ENCODE peak calls at places on chromosomes 3 and 15, in five cellular contexts. B, N, F, H and Z are unnamed samples.
A peak's percentile ranks its signal among the peaks of the same experiment; 100 is the strongest.

GRCh38 chr3:69320867-69321266 is 65.0 kb downstream of the FRMD4B start:
- DNase-seq in B (no peak), N (no peak), F (no peak), H (peak; percentile 66), Z (no peak)

GRCh38 chr3:167976880-167977498 is 118.7 kb downstream of the GOLIM4 start:
- DNase-seq in B (no peak), N (no peak), F (no peak), H (no peak), Z (peak; percentile 58)

GRCh38 chr3:197117107-197117506 is 87.5 kb upstream of the MELTF start:
- DNase-seq in B (no peak), N (peak; percentile 18), F (no peak), H (peak; percentile 5), Z (no peak)

GRCh38 chr15:25532269-25532668 is 93.4 kb upstream of the UBE3A start:
- DNase-seq in B (no peak), N (no peak), F (no peak), H (no peak), Z (no peak)

GRCh38 chr15:35293353-35294130 is 208.4 kb upstream of the NANOGP8 start:
- DNase-seq in B (no peak), N (peak; percentile 82), F (peak; percentile 42), H (no peak), Z (peak; percentile 77)

GRCh38 chr3:7876741-7877297 is 624.8 kb upstream of the LMCD1 start:
- DNase-seq in B (no peak), N (no peak), F (no peak), H (no peak), Z (no peak)

GRCh38 chr3:136239094-136239493 is 11.0 kb upstream of the PCCB start:
- DNase-seq in B (no peak), N (no peak), F (no peak), H (no peak), Z (peak; percentile 10)

GRCh38 chr3:49296781-49297420 is 19.9 kb upstream of the C3orf62 start:
- DNase-seq in B (no peak), N (no peak), F (no peak), H (no peak), Z (no peak)

GRCh38 chr3:140545197-140545596 is 132.7 kb upstream of the TRIM42 start:
- DNase-seq in B (no peak), N (no peak), F (no peak), H (no peak), Z (no peak)

GRCh38 chr15:62737551-62737950 is 305.0 kb upstream of the TPM1 start:
- DNase-seq in B (no peak), N (no peak), F (no peak), H (no peak), Z (no peak)

GRCh38 chr3:20574746-20575145 is 388.7 kb upstream of the SGO1 start:
- DNase-seq in B (no peak), N (no peak), F (no peak), H (no peak), Z (no peak)

GRCh38 chr3:161221881-161222600 is 930 bp downstream of the NMD3 start:
- DNase-seq in B (no peak), N (peak; percentile 21), F (peak; percentile 36), H (no peak), Z (no peak)

GRCh38 chr15:74642328-74642723 is 26.7 kb downstream of the CLK3 start:
- DNase-seq in B (no peak), N (no peak), F (no peak), H (no peak), Z (no peak)

GRCh38 chr3:107761391-107761790 is 238.6 kb downstream of the BBX start:
- DNase-seq in B (no peak), N (no peak), F (no peak), H (no peak), Z (peak; percentile 54)

GRCh38 chr15:64251121-64251520 is 88.3 kb upstream of the PPIB start:
- DNase-seq in B (no peak), N (no peak), F (no peak), H (no peak), Z (no peak)

GRCh38 chr3:123028233-123028828 is 768 bp upstream of the SEMA5B start:
- DNase-seq in B (peak; percentile 29), N (peak; percentile 72), F (peak; percentile 47), H (no peak), Z (peak; percentile 13)

GRCh38 chr3:169264711-169265110 is 398.8 kb downstream of the MECOM start:
- DNase-seq in B (no peak), N (no peak), F (no peak), H (no peak), Z (no peak)

GRCh38 chr15:28117591-28117990 is 18.5 kb upstream of the OCA2 start:
- DNase-seq in B (no peak), N (no peak), F (no peak), H (no peak), Z (no peak)

GRCh38 chr15:65655026-65655425 is 33.3 kb downstream of the SLC24A1 start:
- DNase-seq in B (no peak), N (no peak), F (no peak), H (no peak), Z (peak; percentile 32)

GRCh38 chr3:47323431-47324277 is 40.9 kb downstream of the KLHL18 start:
- DNase-seq in B (no peak), N (no peak), F (peak; percentile 63), H (no peak), Z (no peak)

GRCh38 chr15:45186771-45187577 is 792 bp downstream of the SHF start:
- DNase-seq in B (peak; percentile 46), N (no peak), F (no peak), H (no peak), Z (peak; percentile 28)

GRCh38 chr3:119643528-119643927 is 16.9 kb downstream of the POPDC2 start:
- DNase-seq in B (no peak), N (peak; percentile 40), F (no peak), H (no peak), Z (no peak)

GRCh38 chr3:178308696-178309278 is 227.4 kb upstream of the KCNMB2 start:
- DNase-seq in B (no peak), N (no peak), F (no peak), H (no peak), Z (no peak)

GRCh38 chr3:178306427-178307115 is 229.7 kb upstream of the KCNMB2 start:
- DNase-seq in B (no peak), N (no peak), F (no peak), H (no peak), Z (no peak)

GRCh38 chr3:178310833-178311380 is 225.3 kb upstream of the KCNMB2 start:
- DNase-seq in B (no peak), N (no peak), F (no peak), H (no peak), Z (no peak)
- TF ChIP-seq ESRRA in B (no peak), N (no peak), F (no peak), H (no peak), Z (no peak)

GRCh38 chr3:187795207-187795960 is 50.1 kb upstream of the BCL6 start:
- DNase-seq in B (no peak), N (no peak), F (no peak), H (no peak), Z (no peak)
- TF ChIP-seq ESRRA in B (no peak), N (no peak), F (no peak), H (no peak), Z (no peak)

GRCh38 chr3:14275962-14276909 is 97.6 kb downstream of the LSM3 start:
- DNase-seq in B (no peak), N (no peak), F (no peak), H (no peak), Z (no peak)

GRCh38 chr3:14277557-14277956 is 98.9 kb downstream of the LSM3 start:
- DNase-seq in B (no peak), N (no peak), F (no peak), H (no peak), Z (no peak)

GRCh38 chr3:14274537-14274936 is 95.9 kb downstream of the LSM3 start:
- DNase-seq in B (no peak), N (no peak), F (peak; percentile 40), H (no peak), Z (no peak)

GRCh38 chr3:14274999-14275961 is 96.7 kb downstream of the LSM3 start:
- DNase-seq in B (peak; percentile 55), N (peak; percentile 45), F (peak; percentile 74), H (no peak), Z (peak; percentile 32)

DNA sequence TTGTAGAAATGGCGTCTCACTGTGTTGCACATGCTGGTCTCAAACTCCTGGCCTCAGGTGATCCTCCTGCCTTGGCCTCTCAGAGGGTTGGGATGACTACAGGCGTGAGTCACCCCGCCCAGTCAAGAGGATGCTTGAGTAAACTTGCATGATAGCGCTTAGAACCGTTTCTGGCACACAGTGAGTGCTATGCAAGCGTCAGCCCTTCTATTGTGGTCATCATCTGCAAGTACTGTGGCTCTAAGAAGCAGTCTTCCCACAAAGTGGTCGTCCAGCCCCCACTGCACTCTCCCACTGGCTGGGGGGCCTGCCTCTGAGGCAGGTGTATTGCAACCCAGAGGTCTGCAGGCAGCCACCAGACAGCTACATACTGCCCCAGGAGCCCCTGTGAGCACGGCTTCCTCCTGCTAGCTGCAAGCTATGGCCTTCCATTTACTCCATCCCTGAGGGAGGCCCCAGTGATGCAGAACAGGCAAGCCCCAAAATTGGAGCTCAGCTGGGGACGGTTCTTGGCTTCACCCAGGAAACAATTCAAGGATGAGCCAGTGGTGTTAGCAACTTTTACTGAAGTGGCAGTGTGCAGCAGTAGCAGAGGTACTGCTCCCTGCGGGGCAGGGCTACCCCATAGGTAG is 95.4 kb downstream of the LSM3 start:
- DNase-seq in B (no peak), N (peak; percentile 24), F (peak; percentile 68), H (no peak), Z (no peak)
- TF ChIP-seq ESRRA in B (no peak), N (no peak), F (no peak), H (no peak), Z (no peak)

GRCh38 chr3:66483006-66483928 is 17.6 kb downstream of the LRIG1 start:
- DNase-seq in B (peak; percentile 26), N (no peak), F (no peak), H (no peak), Z (no peak)
- TF ChIP-seq ESRRA in B (no peak), N (no peak), F (no peak), H (no peak), Z (no peak)

DNA sequence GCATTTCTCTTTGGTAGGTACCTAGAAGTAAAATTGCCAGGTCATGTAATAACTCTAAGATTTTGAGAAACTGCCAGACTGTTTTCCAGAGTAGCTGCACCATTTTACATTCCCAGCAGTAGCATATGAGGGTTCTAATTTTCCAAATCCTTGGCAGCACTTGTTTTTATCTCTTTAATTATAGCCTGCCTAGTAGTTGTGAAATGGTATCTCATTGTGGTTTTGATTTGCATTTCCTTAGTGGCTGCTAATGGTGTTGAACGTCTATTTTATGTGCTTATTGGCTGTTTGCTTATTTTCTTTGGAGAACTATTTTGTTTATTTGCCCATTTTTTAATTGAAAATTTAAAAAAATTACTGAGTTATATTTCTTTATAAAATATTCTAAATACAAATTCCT is 117.9 kb downstream of the TCF12 start:
- DNase-seq in B (no peak), N (no peak), F (no peak), H (no peak), Z (no peak)
- TF ChIP-seq ESRRA in B (no peak), N (no peak), F (no peak), H (no peak), Z (no peak)